ENCODE peak calls at places on chromosomes 16 and 17, in eight cellular contexts. E is EL; O is IMR-90; S is activated CD4-positive, alpha-beta T cell treated with anti-CD3 and anti-CD28 coated beads for 48 hours; F is astrocyte of the cerebellum; V is DMS 273 treated with DMSO at 0.1 percent for 48 hours; N is anterior cingulate cortex; Q is NCI-H2171. Y is an unnamed sample.

GRCh38 chr16:53541326-53541725 is 38.3 kb upstream of the AKTIP start:
- DNase-seq in E (no peak), S (no peak), O (peak), N (no peak), Q (no peak), V (no peak), F (no peak), Y (no peak)

GRCh38 chr17:82536220-82537201 is 17.0 kb downstream of the FOXK2 start:
- DNase-seq in E (peak), N (no peak), S (no peak), O (peak), V (no peak), Q (no peak), F (peak), Y (no peak)

GRCh38 chr16:31107465-31107867 is 720 bp upstream of the BCKDK start:
- DNase-seq in F (no peak), V (peak), E (no peak), N (no peak), S (peak), O (no peak), Q (no peak), Y (no peak)

GRCh38 chr16:57481421-57481820 is 4.9 kb downstream of the DOK4 start:
- DNase-seq in O (no peak), N (no peak), Q (no peak), S (no peak), F (no peak), V (no peak), E (no peak), Y (no peak)

GRCh38 chr17:40180694-40181093 is 3.4 kb downstream of the RAPGEFL1 start:
- DNase-seq in N (no peak), Q (no peak), V (no peak), F (no peak), S (no peak), E (no peak), O (no peak), Y (no peak)

GRCh38 chr16:67456383-67457140 is 24.4 kb downstream of the ATP6V0D1 start:
- DNase-seq in O (peak), S (peak), Q (no peak), V (peak), E (peak), N (no peak), F (peak), Y (no peak)

GRCh38 chr16:25014500-25015147 is 545 bp downstream of the ARHGAP17 start:
- DNase-seq in N (peak), V (peak), S (peak), Q (peak), O (peak), E (peak), F (no peak), Y (peak)

GRCh38 chr16:79128706-79129105 is 471.8 kb downstream of the MAF start:
- DNase-seq in N (no peak), Q (no peak), O (no peak), F (no peak), V (no peak), E (no peak), S (no peak), Y (no peak)

GRCh38 chr17:65163990-65164495 is 26.9 kb downstream of the RGS9 start:
- DNase-seq in F (no peak), V (no peak), O (peak), N (no peak), Q (no peak), E (peak), S (peak), Y (no peak)

GRCh38 chr17:82419471-82419995 is 1.1 kb upstream of the OGFOD3 start:
- DNase-seq in F (no peak), S (no peak), Q (no peak), V (no peak), N (no peak), E (no peak), O (no peak), Y (no peak)

GRCh38 chr17:79575229-79575628 is 35.6 kb downstream of the RBFOX3 start:
- DNase-seq in S (no peak), F (no peak), N (no peak), E (no peak), Q (no peak), V (no peak), O (no peak), Y (no peak)

GRCh38 chr16:72723781-72724180 is 324.1 kb downstream of the ZFHX3 start:
- DNase-seq in E (peak), V (no peak), Q (no peak), N (no peak), O (peak), F (peak), S (no peak), Y (no peak)

GRCh38 chr17:16286009-16286946 is 67.0 kb downstream of the CENPV start:
- DNase-seq in F (peak), S (peak), O (peak), V (no peak), E (peak), Q (no peak), N (no peak), Y (no peak)

GRCh38 chr16:58038219-58038641 is 12.7 kb downstream of the MMP15 start:
- DNase-seq in Q (no peak), F (no peak), E (no peak), V (no peak), N (no peak), S (no peak), O (no peak), Y (no peak)

GRCh38 chr17:39867891-39868553 is at the start of gene ZPBP2:
- DNase-seq in S (peak), Q (no peak), E (no peak), O (no peak), N (no peak), F (no peak), V (no peak), Y (no peak)

GRCh38 chr16:82630219-82630618 is 3.5 kb downstream of the CDH13 start:
- DNase-seq in Q (no peak), F (no peak), N (no peak), V (no peak), O (peak), E (peak), S (no peak), Y (no peak)

GRCh38 chr17:7834554-7834890 is 505 bp downstream of the KDM6B start:
- DNase-seq in S (peak), V (no peak), Q (no peak), O (no peak), E (no peak), N (no peak), F (no peak), Y (no peak)

GRCh38 chr16:88065747-88066142 is 114.5 kb downstream of the BANP start:
- DNase-seq in E (no peak), Q (no peak), N (no peak), O (no peak), F (no peak), V (no peak), S (no peak), Y (no peak)

GRCh38 chr17:1002771-1003555 is 6.0 kb downstream of the TIMM22 start:
- DNase-seq in Q (no peak), S (no peak), V (no peak), O (peak), E (peak), N (no peak), F (peak), Y (no peak)

GRCh38 chr17:79294459-79295071 is 219.9 kb downstream of the ENGASE start:
- DNase-seq in N (no peak), O (peak), F (peak), S (peak), Q (no peak), V (no peak), E (peak), Y (peak)

GRCh38 chr16:75116081-75116910 is at the start of gene LDHD:
- DNase-seq in E (peak), F (no peak), Q (no peak), V (no peak), S (no peak), N (peak), O (no peak), Y (no peak)

GRCh38 chr16:65684230-65684629 is 562.4 kb upstream of the CDH11 start:
- DNase-seq in V (no peak), Q (no peak), N (no peak), O (no peak), F (no peak), E (no peak), S (no peak), Y (no peak)

GRCh38 chr17:76716146-76716833 is 5.5 kb upstream of the MXRA7 start:
- DNase-seq in O (peak), N (no peak), E (peak), F (peak), Q (no peak), S (peak), V (no peak), Y (no peak)

GRCh38 chr17:69018022-69018615 is 42.6 kb downstream of the ABCA9 start:
- DNase-seq in S (no peak), V (no peak), F (no peak), N (no peak), Q (no peak), O (no peak), E (no peak), Y (no peak)

GRCh38 chr16:85916141-85916890 is 17.4 kb downstream of the IRF8 start:
- DNase-seq in S (no peak), Q (no peak), O (no peak), V (no peak), E (no peak), F (no peak), N (no peak), Y (no peak)

GRCh38 chr17:75565066-75565465 is 22.5 kb upstream of the MYO15B start:
- DNase-seq in O (peak), F (no peak), N (no peak), Q (no peak), V (no peak), S (no peak), E (peak), Y (no peak)

GRCh38 chr16:66429290-66429962 is 2.3 kb downstream of the BEAN1 start:
- DNase-seq in N (no peak), Q (peak), F (no peak), O (no peak), S (no peak), V (no peak), E (no peak), Y (no peak)

GRCh38 chr16:58497468-58497867 is 2.5 kb upstream of the NDRG4 start:
- DNase-seq in S (no peak), V (no peak), E (no peak), N (no peak), Q (no peak), O (no peak), F (no peak), Y (no peak)